ENCODE peak calls at places on chromosomes 7 and 10, in four cellular contexts. X is GM10248, G is dermis blood vessel endothelial cell, E is NCI-H1092. I is an unnamed sample.

GRCh38 chr7:137996386-137996851 is 5.5 kb downstream of the CREB3L2 start:
- DNase-seq in X (no peak), G (peak), E (no peak), I (no peak)

GRCh38 chr10:130631139-130631864 is 495.1 kb downstream of the GLRX3 start:
- DNase-seq in X (no peak), E (no peak), G (peak), I (no peak)

GRCh38 chr10:110373857-110374654 is 69.3 kb upstream of the SMNDC1 start:
- DNase-seq in E (no peak), X (no peak), G (no peak), I (no peak)

GRCh38 chr10:123997486-123998196 is 95.8 kb downstream of the CHST15 start:
- DNase-seq in E (no peak), G (no peak), X (peak), I (no peak)

GRCh38 chr7:122225874-122226273 is 78.7 kb downstream of the FEZF1 start:
- DNase-seq in X (no peak), G (no peak), E (no peak), I (no peak)

GRCh38 chr7:34060548-34060947 is 155.2 kb downstream of the BMPER start:
- DNase-seq in X (no peak), G (no peak), E (no peak), I (no peak)

GRCh38 chr10:122407375-122408125 is 33.0 kb downstream of the PLEKHA1 start:
- DNase-seq in E (no peak), X (no peak), G (peak), I (no peak)

GRCh38 chr10:79347894-79348639 is 798 bp downstream of the PPIF start:
- DNase-seq in E (no peak), X (peak), G (peak), I (peak)

GRCh38 chr10:70557086-70557845 is 45.3 kb downstream of the PRF1 start:
- DNase-seq in X (no peak), E (no peak), G (no peak), I (no peak)

GRCh38 chr7:77520261-77520660 is 16.8 kb upstream of the PTPN12 start:
- DNase-seq in G (no peak), E (no peak), X (no peak), I (no peak)

GRCh38 chr10:15690031-15690430 is 29.7 kb downstream of the ITGA8 start:
- DNase-seq in E (no peak), G (no peak), X (no peak), I (no peak)

GRCh38 chr10:94133239-94133638 is 139.5 kb downstream of the PLCE1 start:
- DNase-seq in E (no peak), G (no peak), X (no peak), I (no peak)

GRCh38 chr10:7788640-7789335 is 811 bp downstream of the ATP5F1C start:
- DNase-seq in E (no peak), X (no peak), G (peak), I (peak)

GRCh38 chr7:132077986-132078385 is 498.3 kb downstream of the PLXNA4 start:
- DNase-seq in G (no peak), E (no peak), X (no peak), I (no peak)

GRCh38 chr10:79375321-79376077 is 28.2 kb downstream of the PPIF start:
- DNase-seq in X (peak), E (no peak), G (no peak), I (no peak)

GRCh38 chr10:32795598-32796183 is 162.3 kb downstream of the ITGB1 start:
- DNase-seq in G (peak), E (no peak), X (peak), I (peak)

GRCh38 chr7:92634125-92634710 is 44.0 kb upstream of the FAM133B start:
- DNase-seq in G (peak), E (no peak), X (no peak), I (no peak)

GRCh38 chr7:101426303-101427011 is 63.8 kb downstream of the COL26A1 start:
- DNase-seq in X (no peak), G (no peak), E (no peak), I (no peak)

GRCh38 chr7:74203157-74203556 is 6.6 kb upstream of the LAT2 start:
- DNase-seq in X (no peak), E (no peak), G (peak), I (no peak)

GRCh38 chr10:17425584-17426262 is 28.7 kb downstream of the ST8SIA6 start:
- DNase-seq in X (no peak), E (no peak), G (peak), I (no peak)

GRCh38 chr7:73919694-73920375 is 58.9 kb downstream of the TMEM270 start:
- DNase-seq in G (no peak), X (no peak), E (no peak), I (no peak)

GRCh38 chr10:33335800-33336605 is 1.5 kb upstream of the NRP1 start:
- DNase-seq in E (peak), G (peak), X (peak), I (no peak)

GRCh38 chr10:77862595-77862994 is 64.0 kb downstream of the DLG5 start:
- DNase-seq in G (no peak), E (no peak), X (no peak), I (no peak)

GRCh38 chr7:105648561-105649401 is 67.5 kb upstream of the EFCAB10 start:
- DNase-seq in X (no peak), E (peak), G (peak), I (no peak)